ENCODE peak calls at places on chromosomes 6 and 20, in ten cellular contexts. X is prostate gland; K is osteoblast; Y is astrocyte of the spinal cord; Q is epithelial cell of esophagus; B is aorta; T is CD8-positive, alpha-beta memory T cell; L is stomach; S is cardiac muscle cell; F is psoas muscle. H is an unnamed sample.

GRCh38 chr6:818191-818590 is 125.3 kb upstream of the EXOC2 start:
- DNase-seq in X (no peak), K (no peak), Y (no peak), Q (peak; percentile 57), B (no peak), T (no peak), L (no peak), S (no peak), F (no peak), H (no peak)

GRCh38 chr6:157456524-157456829 is 75.5 kb downstream of the ZDHHC14 start:
- DNase-seq in X (no peak), K (no peak), Y (no peak), Q (no peak), B (no peak), T (no peak), L (no peak), S (no peak), F (no peak), H (peak; percentile 60)

GRCh38 chr6:31791324-31792089 is 4.0 kb downstream of the VARS1 start:
- DNase-seq in X (no peak), K (peak; percentile 97), Y (peak; percentile 37), Q (peak; percentile 37), B (no peak), T (no peak), L (peak; percentile 44), S (peak; percentile 78), F (no peak), H (peak; percentile 39)

GRCh38 chr6:3068329-3069223 is at the start of gene RIPK1:
- DNase-seq in X (peak; percentile 92), K (peak; percentile 99), Y (peak; percentile 89), Q (peak; percentile 90), B (peak; percentile 98), T (peak; percentile 94), L (peak; percentile 96), S (peak; percentile 93), F (peak; percentile 96), H (peak; percentile 79)

GRCh38 chr6:168125429-168126001 is 46.5 kb upstream of the FRMD1 start:
- DNase-seq in X (no peak), K (no peak), Y (no peak), Q (no peak), B (peak; percentile 70), T (no peak), L (no peak), S (no peak), F (no peak), H (no peak)

GRCh38 chr6:98957440-98957839 is 9.7 kb upstream of the FBXL4 start:
- DNase-seq in X (peak; percentile 15), K (no peak), Y (peak; percentile 62), Q (peak; percentile 53), B (no peak), T (no peak), L (no peak), S (no peak), F (no peak), H (no peak)

GRCh38 chr6:52647199-52647598 is 23.7 kb upstream of the TMEM14A start:
- DNase-seq in X (no peak), K (peak; percentile 68), Y (no peak), Q (peak; percentile 53), B (no peak), T (no peak), L (no peak), S (no peak), F (no peak), H (no peak)

GRCh38 chr20:1185781-1186334 is 1.1 kb upstream of the TMEM74B start:
- DNase-seq in X (peak; percentile 21), K (peak; percentile 93), Y (peak; percentile 7), Q (peak; percentile 61), B (no peak), T (peak; percentile 10), L (peak; percentile 49), S (peak; percentile 78), F (peak; percentile 50), H (peak; percentile 50)

GRCh38 chr6:142842423-142843261 is 102.3 kb downstream of the HIVEP2 start:
- DNase-seq in X (no peak), K (peak; percentile 17), Y (peak; percentile 70), Q (peak; percentile 47), B (no peak), T (peak; percentile 51), L (no peak), S (no peak), F (no peak), H (no peak)

GRCh38 chr6:7825986-7826385 is 84.6 kb downstream of the TXNDC5 start:
- DNase-seq in X (no peak), K (no peak), Y (no peak), Q (no peak), B (no peak), T (no peak), L (no peak), S (no peak), F (no peak), H (no peak)

GRCh38 chr6:34924831-34925613 is 36.0 kb downstream of the ANKS1A start:
- DNase-seq in X (no peak), K (no peak), Y (no peak), Q (no peak), B (no peak), T (no peak), L (no peak), S (no peak), F (no peak), H (no peak)

GRCh38 chr6:42041131-42042055 is 8.9 kb upstream of the TAF8 start:
- DNase-seq in X (no peak), K (no peak), Y (peak; percentile 36), Q (no peak), B (no peak), T (no peak), L (no peak), S (no peak), F (no peak), H (no peak)

GRCh38 chr6:135796884-135797283 is 54.6 kb upstream of the PDE7B start:
- DNase-seq in X (no peak), K (no peak), Y (no peak), Q (no peak), B (no peak), T (no peak), L (no peak), S (no peak), F (no peak), H (no peak)

GRCh38 chr6:71246596-71246995 is 42.0 kb upstream of the OGFRL1 start:
- DNase-seq in X (no peak), K (no peak), Y (no peak), Q (no peak), B (no peak), T (no peak), L (no peak), S (no peak), F (no peak), H (no peak)

GRCh38 chr6:114419175-114419574 is 76.4 kb upstream of the HS3ST5 start:
- DNase-seq in X (no peak), K (no peak), Y (peak; percentile 47), Q (no peak), B (no peak), T (no peak), L (no peak), S (no peak), F (no peak), H (no peak)

GRCh38 chr6:114418304-114418972 is 75.6 kb upstream of the HS3ST5 start:
- DNase-seq in X (no peak), K (no peak), Y (no peak), Q (no peak), B (no peak), T (no peak), L (no peak), S (no peak), F (no peak), H (no peak)

GRCh38 chr6:114421219-114421618 is 78.4 kb upstream of the HS3ST5 start:
- DNase-seq in X (no peak), K (no peak), Y (no peak), Q (no peak), B (no peak), T (no peak), L (no peak), S (no peak), F (no peak), H (no peak)
- H3K4me3 ChIP-seq in X (no peak overlapping the region), K (no peak overlapping the region), Y (no peak overlapping the region), Q (no peak overlapping the region), B (no peak overlapping the region), T (no peak overlapping the region), L (no peak overlapping the region), S (no peak overlapping the region), F (no peak overlapping the region), H (no peak overlapping the region)

GRCh38 chr6:90284236-90284744 is 12.4 kb downstream of the BACH2 start:
- DNase-seq in X (no peak), K (peak; percentile 89), Y (peak; percentile 94), Q (peak; percentile 89), B (no peak), T (peak; percentile 27), L (no peak), S (no peak), F (no peak), H (no peak)
- H3K4me3 ChIP-seq in X (no peak overlapping the region), K (peak overlapping the region; percentile 47), Y (peak overlapping the region; percentile 25), Q (no peak overlapping the region), B (peak overlapping the region; percentile 11), T (peak overlapping the region; percentile 59), L (peak overlapping the region; percentile 22), S (no peak overlapping the region), F (peak overlapping the region; percentile 59), H (peak overlapping the region; percentile 3)

GRCh38 chr6:16493802-16494201 is 255.4 kb downstream of the GMPR start:
- DNase-seq in X (no peak), K (no peak), Y (no peak), Q (no peak), B (no peak), T (no peak), L (no peak), S (no peak), F (no peak), H (no peak)
- H3K4me3 ChIP-seq in X (no peak overlapping the region), K (no peak overlapping the region), Y (no peak overlapping the region), Q (no peak overlapping the region), B (no peak overlapping the region), T (no peak overlapping the region), L (no peak overlapping the region), S (no peak overlapping the region), F (no peak overlapping the region), H (no peak overlapping the region)

GRCh38 chr6:50819527-50819905 is 845 bp downstream of the TFAP2B start:
- DNase-seq in X (no peak), K (no peak), Y (no peak), Q (peak; percentile 32), B (peak; percentile 74), T (no peak), L (no peak), S (peak; percentile 47), F (no peak), H (no peak)
- H3K4me3 ChIP-seq in X (no peak overlapping the region), K (peak overlapping the region; percentile 33), Y (no peak overlapping the region), Q (no peak overlapping the region), B (no peak overlapping the region), T (no peak overlapping the region), L (peak overlapping the region; percentile 54), S (no peak overlapping the region), F (peak overlapping the region; percentile 30), H (no peak overlapping the region)

DNA sequence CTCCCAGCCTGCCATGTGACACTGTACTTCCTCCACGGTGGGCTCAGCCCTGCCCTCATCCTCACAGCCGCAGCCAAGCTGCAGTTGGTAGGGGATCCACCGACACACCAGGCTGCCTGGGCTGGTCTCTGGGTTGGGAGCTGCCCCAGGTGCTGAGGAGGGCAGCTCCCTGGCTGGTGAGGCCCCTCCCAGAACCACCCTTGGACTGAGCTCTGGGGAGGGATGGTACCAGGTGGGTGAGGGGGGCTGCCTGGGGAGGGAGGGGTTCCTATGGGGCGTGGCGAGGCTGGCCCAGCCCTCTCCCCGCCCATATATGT is 183 bp upstream of the TNFRSF6B start:
- DNase-seq in X (no peak), K (peak; percentile 92), Y (peak; percentile 55), Q (peak; percentile 75), B (peak; percentile 75), T (peak; percentile 21), L (no peak), S (peak; percentile 41), F (no peak), H (no peak)
- H3K4me3 ChIP-seq in X (peak overlapping the region; percentile 15), K (peak overlapping the region; percentile 51), Y (peak overlapping the region; percentile 53), Q (no peak overlapping the region), B (no peak overlapping the region), T (no peak overlapping the region), L (peak overlapping the region; percentile 42), S (no peak overlapping the region), F (peak overlapping the region; percentile 18), H (no peak overlapping the region)

H was measured in HL-60.